ENCODE peak calls at places on chromosomes 12 and 14, in eight cellular contexts. S, N, W, T, C, F, B and G are unnamed samples.
A peak's percentile ranks its signal among the peaks of the same experiment; 100 is the strongest.

GRCh38 chr14:52241102-52241793 is 26.2 kb upstream of the PTGDR start:
- DNase-seq in S (no peak), N (no peak), W (no peak), T (no peak), C (peak; percentile 65), F (no peak), B (no peak), G (no peak)

GRCh38 chr14:76261371-76261811 is 109.7 kb downstream of the GPATCH2L start:
- DNase-seq in S (no peak), N (no peak), W (no peak), T (no peak), C (peak; percentile 25), F (no peak), B (no peak), G (no peak)

GRCh38 chr12:53225635-53226424 is 6.2 kb downstream of the RARG start:
- DNase-seq in S (no peak), N (peak; percentile 37), W (no peak), T (no peak), C (no peak), F (no peak), B (no peak), G (no peak)

GRCh38 chr12:14454098-14454907 is 88.8 kb downstream of the ATF7IP start:
- DNase-seq in S (no peak), N (no peak), W (peak; percentile 67), T (no peak), C (peak; percentile 54), F (no peak), B (peak; percentile 59), G (no peak)

GRCh38 chr14:104706733-104707628 is 17.0 kb upstream of the ADSS1 start:
- DNase-seq in S (no peak), N (no peak), W (no peak), T (no peak), C (no peak), F (no peak), B (no peak), G (no peak)

GRCh38 chr12:389138-390096 is at the start of gene KDM5A:
- DNase-seq in S (peak; percentile 81), N (peak; percentile 96), W (peak; percentile 96), T (peak; percentile 92), C (peak; percentile 88), F (peak; percentile 85), B (peak; percentile 90), G (peak; percentile 95)

GRCh38 chr14:57692671-57693070 is 173.2 kb downstream of the SLC35F4 start:
- DNase-seq in S (no peak), N (no peak), W (peak; percentile 14), T (no peak), C (peak; percentile 46), F (no peak), B (peak; percentile 49), G (no peak)

GRCh38 chr12:132243596-132244289 is 85.6 kb downstream of the GALNT9 start:
- DNase-seq in S (no peak), N (peak; percentile 41), W (no peak), T (peak; percentile 3), C (no peak), F (no peak), B (no peak), G (peak; percentile 64)

GRCh38 chr14:76420827-76421226 is 44.9 kb downstream of the ESRRB start:
- DNase-seq in S (no peak), N (no peak), W (no peak), T (no peak), C (no peak), F (no peak), B (no peak), G (no peak)

GRCh38 chr14:79605863-79606262 is 605.4 kb downstream of the DIO2 start:
- DNase-seq in S (no peak), N (no peak), W (no peak), T (no peak), C (no peak), F (no peak), B (no peak), G (no peak)

GRCh38 chr12:54765652-54766051 is 88.7 kb upstream of the MUCL1 start:
- DNase-seq in S (no peak), N (no peak), W (no peak), T (no peak), C (no peak), F (no peak), B (no peak), G (no peak)

GRCh38 chr14:95222151-95222631 is 64.9 kb upstream of the DICER1 start:
- DNase-seq in S (peak; percentile 66), N (no peak), W (no peak), T (no peak), C (peak; percentile 41), F (no peak), B (no peak), G (peak; percentile 66)

GRCh38 chr14:104665663-104666522 is 23.5 kb upstream of the INF2 start:
- DNase-seq in S (peak; percentile 36), N (no peak), W (peak; percentile 78), T (no peak), C (no peak), F (peak; percentile 51), B (peak; percentile 91), G (peak; percentile 61)

GRCh38 chr12:14960548-14961465 is 594 bp downstream of the ARHGDIB start:
- DNase-seq in S (no peak), N (peak; percentile 60), W (peak; percentile 85), T (peak; percentile 72), C (no peak), F (peak; percentile 56), B (no peak), G (no peak)

GRCh38 chr12:116136340-116136739 is 141.2 kb downstream of the MED13L start:
- DNase-seq in S (no peak), N (no peak), W (peak; percentile 88), T (no peak), C (no peak), F (no peak), B (no peak), G (no peak)

GRCh38 chr12:108358580-108358965 is 19.5 kb upstream of the CMKLR1 start:
- DNase-seq in S (no peak), N (no peak), W (no peak), T (no peak), C (no peak), F (no peak), B (no peak), G (no peak)

GRCh38 chr12:108357834-108358579 is 18.9 kb upstream of the CMKLR1 start:
- DNase-seq in S (no peak), N (no peak), W (no peak), T (no peak), C (no peak), F (no peak), B (no peak), G (no peak)

GRCh38 chr12:108360057-108360456 is 20.9 kb upstream of the CMKLR1 start:
- DNase-seq in S (no peak), N (no peak), W (no peak), T (no peak), C (no peak), F (no peak), B (no peak), G (no peak)

GRCh38 chr12:108355069-108355468 is 16.0 kb upstream of the CMKLR1 start:
- DNase-seq in S (no peak), N (no peak), W (no peak), T (no peak), C (no peak), F (no peak), B (no peak), G (no peak)

GRCh38 chr12:108356902-108357806 is 18.0 kb upstream of the CMKLR1 start:
- DNase-seq in S (no peak), N (no peak), W (no peak), T (no peak), C (no peak), F (no peak), B (no peak), G (no peak)
- H3K36me3 ChIP-seq in S (no peaks in the 10 kb centered on the region), N (no peaks in the 10 kb centered on the region), W (no peaks in the 10 kb centered on the region), T (no peaks in the 10 kb centered on the region), C (no peaks in the 10 kb centered on the region), F (no peaks in the 10 kb centered on the region), B (no peaks in the 10 kb centered on the region), G (no peaks in the 10 kb centered on the region)

GRCh38 chr12:109169262-109169661 is 52.9 kb downstream of the ACACB start:
- DNase-seq in S (no peak), N (no peak), W (no peak), T (no peak), C (no peak), F (no peak), B (no peak), G (peak; percentile 62)
- H3K36me3 ChIP-seq in S (peaks cover 90% of the 10 kb centered on the region), N (no peaks in the 10 kb centered on the region), W (peaks cover 34% of the 10 kb centered on the region), T (peaks cover 54% of the 10 kb centered on the region), C (no peaks in the 10 kb centered on the region), F (peaks cover 69% of the 10 kb centered on the region), B (no peaks in the 10 kb centered on the region), G (peaks cover 42% of the 10 kb centered on the region)

GRCh38 chr12:6667559-6668210 is 4.8 kb upstream of the ING4 start:
- DNase-seq in S (no peak), N (no peak), W (no peak), T (no peak), C (no peak), F (no peak), B (peak; percentile 21), G (peak; percentile 52)
- H3K36me3 ChIP-seq in S (peaks cover 71% of the 10 kb centered on the region), N (peaks cover 5% of the 10 kb centered on the region), W (peaks cover 55% of the 10 kb centered on the region), T (peaks cover 53% of the 10 kb centered on the region), C (peaks cover 51% of the 10 kb centered on the region), F (peaks cover 61% of the 10 kb centered on the region), B (peaks cover 39% of the 10 kb centered on the region), G (peaks cover 57% of the 10 kb centered on the region)

GRCh38 chr14:103480595-103480994 is 42.0 kb downstream of the CKB start:
- DNase-seq in S (no peak), N (no peak), W (peak; percentile 31), T (no peak), C (no peak), F (no peak), B (no peak), G (no peak)
- H3K36me3 ChIP-seq in S (peaks cover 90% of the 10 kb centered on the region), N (peaks cover 4% of the 10 kb centered on the region), W (peaks cover 68% of the 10 kb centered on the region), T (peaks cover 25% of the 10 kb centered on the region), C (peaks cover 53% of the 10 kb centered on the region), F (peaks cover 67% of the 10 kb centered on the region), B (peaks cover 38% of the 10 kb centered on the region), G (peaks cover 72% of the 10 kb centered on the region)